ENCODE peak calls at places on chromosomes 12 and 14, in five cellular contexts. M is stimulated activated CD8-positive, alpha-beta memory T cell treated with anti-CD3 and anti-CD28 coated beads, Interleukin-7, amount 100 ng/mL, for 1 hour; C is T-cell; S is HT-29; V is NCI-H1105 treated with DMSO at 0.1 percent for 48 hours. R is an unnamed sample.

GRCh38 chr14:71621276-71621675 is 311.0 kb upstream of the RGS6 start:
- DNase-seq in M (no peak), C (no peak), S (no peak), V (no peak), R (no peak)

GRCh38 chr14:35287481-35288013 is 4.6 kb upstream of the PSMA6 start:
- DNase-seq in M (no peak), C (no peak), S (no peak), V (no peak), R (peak; percentile 68)

GRCh38 chr12:14774944-14775651 is 28.2 kb downstream of the WBP11 start:
- DNase-seq in M (no peak), C (peak; percentile 28), S (peak; percentile 64), V (no peak), R (peak; percentile 74)

GRCh38 chr12:128140551-128140950 is 126.4 kb upstream of the TMEM132C start:
- DNase-seq in M (no peak), C (no peak), S (no peak), V (no peak), R (no peak)

GRCh38 chr12:55845349-55845748 is 2.6 kb upstream of the MMP19 start:
- DNase-seq in M (no peak), C (no peak), S (no peak), V (no peak), R (no peak)

GRCh38 chr14:100621806-100622205 is 34.6 kb upstream of the BEGAIN start:
- DNase-seq in M (no peak), C (no peak), S (no peak), V (no peak), R (no peak)

GRCh38 chr12:64457036-64457435 is 5.1 kb downstream of the TBK1 start:
- DNase-seq in M (no peak), C (no peak), S (no peak), V (no peak), R (peak; percentile 39)

GRCh38 chr12:75984577-75985182 is 46.9 kb downstream of the PHLDA1 start:
- DNase-seq in M (no peak), C (no peak), S (peak; percentile 29), V (no peak), R (no peak)

GRCh38 chr12:103887738-103888137 is 42.5 kb upstream of the HSP90B1 start:
- DNase-seq in M (no peak), C (no peak), S (no peak), V (no peak), R (no peak)

GRCh38 chr12:54711664-54712063 is 63.5 kb upstream of the DCD start:
- DNase-seq in M (no peak), C (no peak), S (no peak), V (no peak), R (no peak)

GRCh38 chr12:56873382-56873781 is 60.8 kb downstream of the SDR9C7 start:
- DNase-seq in M (no peak), C (no peak), S (no peak), V (no peak), R (no peak)

GRCh38 chr14:63045234-63045611 is at the start of gene KCNH5:
- DNase-seq in M (no peak), C (no peak), S (no peak), V (peak; percentile 83), R (peak; percentile 50)

GRCh38 chr12:92337128-92337527 is 191.5 kb upstream of the BTG1 start:
- DNase-seq in M (no peak), C (no peak), S (no peak), V (no peak), R (no peak)

GRCh38 chr12:132523576-132524331 is 33.8 kb downstream of the FBRSL1 start:
- DNase-seq in M (peak; percentile 63), C (peak; percentile 77), S (peak; percentile 59), V (no peak), R (peak; percentile 53)

GRCh38 chr14:105255021-105255507 is 6.7 kb downstream of the BTBD6 start:
- DNase-seq in M (no peak), C (no peak), S (no peak), V (no peak), R (no peak)

GRCh38 chr14:58749066-58749669 is 111.4 kb downstream of the DACT1 start:
- DNase-seq in M (no peak), C (no peak), S (peak; percentile 65), V (peak; percentile 36), R (peak; percentile 87)

GRCh38 chr14:76919431-76919810 is 93.2 kb downstream of the LRRC74A start:
- DNase-seq in M (no peak), C (no peak), S (peak; percentile 28), V (no peak), R (no peak)

GRCh38 chr14:33377596-33378390 is 439.1 kb downstream of the NPAS3 start:
- DNase-seq in M (no peak), C (no peak), S (no peak), V (no peak), R (peak; percentile 3)

GRCh38 chr12:127355061-127355820 is 911.7 kb upstream of the TMEM132C start:
- DNase-seq in M (no peak), C (no peak), S (peak; percentile 39), V (no peak), R (peak; percentile 6)

GRCh38 chr12:39467432-39467870 is 24.5 kb upstream of the KIF21A start:
- DNase-seq in M (no peak), C (no peak), S (no peak), V (no peak), R (peak; percentile 14)

GRCh38 chr14:68011629-68012028 is 192.1 kb downstream of the RAD51B start:
- DNase-seq in M (no peak), C (no peak), S (no peak), V (no peak), R (peak; percentile 62)

GRCh38 chr12:57889541-57889989 is 43.0 kb upstream of the CTDSP2 start:
- DNase-seq in M (no peak), C (no peak), S (peak; percentile 16), V (no peak), R (peak; percentile 97)

GRCh38 chr12:109881752-109882151 is 1.4 kb upstream of the GLTP start:
- DNase-seq in M (no peak), C (no peak), S (no peak), V (no peak), R (no peak)

GRCh38 chr12:115771065-115771464 is 506.4 kb downstream of the MED13L start:
- DNase-seq in M (no peak), C (no peak), S (peak; percentile 59), V (no peak), R (peak; percentile 8)

GRCh38 chr12:86698581-86698980 is 442.4 kb upstream of the MGAT4C start:
- DNase-seq in M (no peak), C (no peak), S (no peak), V (no peak), R (peak; percentile 45)

GRCh38 chr14:101950516-101951215 is 13.7 kb upstream of the DYNC1H1 start:
- DNase-seq in M (no peak), C (no peak), S (no peak), V (no peak), R (no peak)

GRCh38 chr12:132477703-132478432 is 12.1 kb upstream of the FBRSL1 start:
- DNase-seq in M (no peak), C (no peak), S (no peak), V (no peak), R (no peak)

GRCh38 chr12:27284751-27285150 is 40.7 kb downstream of the STK38L start:
- DNase-seq in M (no peak), C (no peak), S (no peak), V (no peak), R (peak; percentile 80)

GRCh38 chr12:125312471-125312870 is 247.2 kb downstream of the AACS start:
- DNase-seq in M (no peak), C (no peak), S (no peak), V (no peak), R (no peak)

GRCh38 chr14:48008646-48009045 is 333.2 kb upstream of the MDGA2 start:
- DNase-seq in M (no peak), C (no peak), S (no peak), V (no peak), R (no peak)

GRCh38 chr12:9750276-9751203 is 10.2 kb downstream of the CD69 start:
- DNase-seq in M (no peak), C (peak; percentile 51), S (peak; percentile 63), V (peak; percentile 89), R (peak; percentile 73)

GRCh38 chr14:69079188-69079742 is 73.7 kb downstream of the DCAF5 start:
- DNase-seq in M (no peak), C (no peak), S (peak; percentile 64), V (no peak), R (peak; percentile 88)

GRCh38 chr12:76270657-76271358 is 77.4 kb downstream of the BBS10 start:
- DNase-seq in M (no peak), C (no peak), S (no peak), V (no peak), R (no peak)

GRCh38 chr12:109464642-109465351 is 12.3 kb downstream of the KCTD10 start:
- DNase-seq in M (no peak), C (no peak), S (no peak), V (no peak), R (peak; percentile 56)

GRCh38 chr12:62736596-62736995 is 198.4 kb downstream of the PPM1H start:
- DNase-seq in M (no peak), C (no peak), S (no peak), V (no peak), R (no peak)

GRCh38 chr12:75508159-75508558 is 3.2 kb downstream of the KRR1 start:
- DNase-seq in M (no peak), C (no peak), S (no peak), V (no peak), R (no peak)